ENCODE peak calls at places on chromosomes 4 and X, in seven cellular contexts. One of them, this sample, is unnamed.

GRCh38 chr4:152103181-152103901 is 342.5 kb upstream of the GATB start:
- DNase-seq in astrocyte of the spinal cord: no peak
- DNase-seq in GM12865: no peak
- DNase-seq in BJ: no peak
- DNase-seq in brain microvascular endothelial cell: no peak
- DNase-seq in foreskin fibroblast: no peak
- DNase-seq in bronchial epithelial cell: no peak
- DNase-seq in this sample: no peak

GRCh38 chr4:1728061-1728980 is 7.0 kb downstream of the TACC3 start:
- DNase-seq in astrocyte of the spinal cord: no peak
- DNase-seq in BJ: no peak
- DNase-seq in GM12865: no peak
- DNase-seq in brain microvascular endothelial cell: no peak
- DNase-seq in foreskin fibroblast: no peak
- DNase-seq in bronchial epithelial cell: no peak
- DNase-seq in this sample: no peak

GRCh38 chr4:72112514-72113156 is 80.8 kb downstream of the NPFFR2 start:
- DNase-seq in GM12865: peak
- DNase-seq in brain microvascular endothelial cell: peak
- DNase-seq in BJ: no peak
- DNase-seq in bronchial epithelial cell: peak
- DNase-seq in foreskin fibroblast: peak
- DNase-seq in astrocyte of the spinal cord: peak
- DNase-seq in this sample: peak

GRCh38 chr4:8856835-8857590 is 14.6 kb downstream of the HMX1 start:
- DNase-seq in BJ: no peak
- DNase-seq in astrocyte of the spinal cord: no peak
- DNase-seq in bronchial epithelial cell: no peak
- DNase-seq in GM12865: no peak
- DNase-seq in brain microvascular endothelial cell: no peak
- DNase-seq in foreskin fibroblast: no peak
- DNase-seq in this sample: no peak

GRCh38 chr4:126701756-126702155 is 931.0 kb upstream of the INTU start:
- DNase-seq in brain microvascular endothelial cell: peak
- DNase-seq in bronchial epithelial cell: peak
- DNase-seq in foreskin fibroblast: peak
- DNase-seq in astrocyte of the spinal cord: peak
- DNase-seq in GM12865: no peak
- DNase-seq in BJ: peak
- DNase-seq in this sample: peak

GRCh38 chrX:13092455-13092941 is 48.1 kb upstream of the FAM9C start:
- DNase-seq in astrocyte of the spinal cord: no peak
- DNase-seq in BJ: no peak
- DNase-seq in bronchial epithelial cell: no peak
- DNase-seq in brain microvascular endothelial cell: no peak
- DNase-seq in GM12865: peak
- DNase-seq in foreskin fibroblast: no peak
- DNase-seq in this sample: no peak

GRCh38 chrX:113892891-113893290 is 691.0 kb upstream of the HTR2C start:
- DNase-seq in astrocyte of the spinal cord: no peak
- DNase-seq in BJ: no peak
- DNase-seq in foreskin fibroblast: no peak
- DNase-seq in GM12865: no peak
- DNase-seq in bronchial epithelial cell: no peak
- DNase-seq in brain microvascular endothelial cell: no peak
- DNase-seq in this sample: no peak

GRCh38 chr4:72602396-72602795 is 33.4 kb upstream of the ADAMTS3 start:
- DNase-seq in foreskin fibroblast: no peak
- DNase-seq in brain microvascular endothelial cell: no peak
- DNase-seq in BJ: no peak
- DNase-seq in GM12865: no peak
- DNase-seq in astrocyte of the spinal cord: no peak
- DNase-seq in bronchial epithelial cell: peak
- DNase-seq in this sample: peak

DNA sequence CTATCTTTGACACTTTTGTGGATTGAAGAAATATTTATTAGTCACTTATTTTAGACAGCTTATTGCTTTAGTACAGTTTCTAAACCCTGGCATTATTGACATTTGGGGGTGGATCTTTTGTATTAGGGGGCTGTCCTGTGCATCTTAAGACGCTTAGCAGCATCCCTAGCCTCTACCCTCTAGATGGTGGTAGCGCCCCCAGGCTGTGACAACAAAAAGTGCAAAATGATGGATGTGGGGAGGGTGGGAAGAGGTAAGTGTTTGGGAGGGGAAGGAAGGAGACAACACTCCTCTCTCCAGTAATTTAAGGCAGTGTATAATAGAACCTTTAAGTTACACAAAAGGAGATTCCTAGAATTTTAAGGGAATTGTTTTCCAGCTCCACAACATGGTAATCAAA is 1210.6 kb downstream of the C4orf33 start:
- DNase-seq in GM12865: peak
- DNase-seq in brain microvascular endothelial cell: no peak
- DNase-seq in BJ: no peak
- DNase-seq in foreskin fibroblast: no peak
- DNase-seq in astrocyte of the spinal cord: no peak
- DNase-seq in bronchial epithelial cell: no peak
- DNase-seq in this sample: no peak
- TF ChIP-seq CTCF in GM12865: peak
- TF ChIP-seq CTCF in brain microvascular endothelial cell: peak
- TF ChIP-seq CTCF in BJ: no peak
- TF ChIP-seq CTCF in foreskin fibroblast: no peak
- TF ChIP-seq CTCF in astrocyte of the spinal cord: no peak
- TF ChIP-seq CTCF in bronchial epithelial cell: no peak
- TF ChIP-seq CTCF in this sample: peak

GRCh38 chrX:102599084-102599949 is at the start of gene ARMCX5:
- DNase-seq in bronchial epithelial cell: peak
- DNase-seq in foreskin fibroblast: peak
- DNase-seq in astrocyte of the spinal cord: peak
- DNase-seq in BJ: no peak
- DNase-seq in brain microvascular endothelial cell: peak
- DNase-seq in GM12865: peak
- DNase-seq in this sample: peak
- TF ChIP-seq CTCF in bronchial epithelial cell: peak
- TF ChIP-seq CTCF in foreskin fibroblast: no peak
- TF ChIP-seq CTCF in astrocyte of the spinal cord: no peak
- TF ChIP-seq CTCF in BJ: no peak
- TF ChIP-seq CTCF in brain microvascular endothelial cell: no peak
- TF ChIP-seq CTCF in GM12865: no peak
- TF ChIP-seq CTCF in this sample: no peak

DNA sequence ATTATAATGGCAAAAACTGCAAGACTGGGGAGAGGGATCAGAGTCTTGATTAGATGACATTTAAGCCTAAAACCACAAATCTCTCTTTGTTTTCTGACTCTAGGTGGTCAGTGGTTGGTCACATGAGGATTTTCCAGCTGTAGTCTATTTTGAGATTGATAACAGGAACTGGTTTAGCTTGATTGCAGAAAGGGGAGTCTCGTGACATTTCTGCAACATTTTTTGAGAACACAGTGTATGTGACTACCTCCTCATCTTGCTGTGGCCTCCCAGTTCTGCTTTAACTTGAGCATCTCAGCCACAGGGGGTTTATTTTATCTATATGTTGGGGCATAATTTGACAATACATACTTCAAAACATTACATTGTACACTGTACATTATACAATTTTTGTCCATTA is 726.4 kb upstream of the MAGEB2 start:
- DNase-seq in foreskin fibroblast: no peak
- DNase-seq in astrocyte of the spinal cord: no peak
- DNase-seq in bronchial epithelial cell: no peak
- DNase-seq in GM12865: peak
- DNase-seq in BJ: no peak
- DNase-seq in brain microvascular endothelial cell: no peak
- DNase-seq in this sample: no peak
- TF ChIP-seq CTCF in foreskin fibroblast: no peak
- TF ChIP-seq CTCF in astrocyte of the spinal cord: no peak
- TF ChIP-seq CTCF in bronchial epithelial cell: no peak
- TF ChIP-seq CTCF in GM12865: no peak
- TF ChIP-seq CTCF in BJ: no peak
- TF ChIP-seq CTCF in brain microvascular endothelial cell: no peak
- TF ChIP-seq CTCF in this sample: no peak

GRCh38 chr4:149897784-149898183 is 82.1 kb upstream of the IQCM start:
- DNase-seq in bronchial epithelial cell: peak
- DNase-seq in foreskin fibroblast: peak
- DNase-seq in brain microvascular endothelial cell: no peak
- DNase-seq in astrocyte of the spinal cord: peak
- DNase-seq in GM12865: peak
- DNase-seq in BJ: no peak
- DNase-seq in this sample: peak
- TF ChIP-seq CTCF in bronchial epithelial cell: peak
- TF ChIP-seq CTCF in foreskin fibroblast: no peak
- TF ChIP-seq CTCF in brain microvascular endothelial cell: peak
- TF ChIP-seq CTCF in astrocyte of the spinal cord: no peak
- TF ChIP-seq CTCF in GM12865: peak
- TF ChIP-seq CTCF in BJ: peak
- TF ChIP-seq CTCF in this sample: peak

DNA sequence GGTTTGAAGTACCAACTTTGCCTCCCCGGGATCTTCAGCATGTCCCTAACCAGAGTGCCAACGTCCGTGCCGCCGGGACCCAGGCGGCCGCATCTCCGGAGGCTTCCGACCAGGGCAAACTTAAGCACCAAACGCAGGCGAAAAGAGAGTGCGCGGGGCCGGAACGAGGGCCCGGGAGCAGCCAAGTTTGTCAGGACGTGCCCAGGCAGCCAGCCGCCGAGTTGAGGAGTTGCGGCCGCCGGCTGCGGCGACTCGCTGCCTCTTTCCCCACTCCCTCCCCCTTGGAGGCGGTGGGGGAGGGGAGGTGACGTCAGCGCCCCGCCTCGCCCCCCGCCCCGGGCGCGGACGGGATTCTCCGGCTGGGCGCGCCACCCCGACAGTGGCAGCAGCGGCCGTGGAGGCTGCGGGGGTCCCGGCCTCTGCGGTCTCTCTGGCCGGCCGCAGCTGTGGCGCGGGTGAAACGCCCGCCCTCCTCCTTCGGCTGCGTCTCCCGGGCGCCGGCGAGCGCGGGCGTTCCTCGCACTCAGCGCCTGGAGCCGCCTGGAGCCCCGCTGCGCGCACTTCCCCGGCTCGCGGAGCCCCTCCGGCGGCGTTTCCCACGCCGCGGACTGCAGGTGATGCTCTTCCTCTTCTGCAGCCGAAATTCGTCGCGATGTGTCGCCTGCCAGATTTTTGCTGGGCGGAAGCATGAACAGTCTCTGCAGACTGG is 2.9 kb upstream of the FAT1 start:
- DNase-seq in astrocyte of the spinal cord: peak
- DNase-seq in bronchial epithelial cell: peak
- DNase-seq in brain microvascular endothelial cell: peak
- DNase-seq in GM12865: no peak
- DNase-seq in foreskin fibroblast: peak
- DNase-seq in BJ: no peak
- DNase-seq in this sample: peak
- TF ChIP-seq CTCF in astrocyte of the spinal cord: peak
- TF ChIP-seq CTCF in bronchial epithelial cell: no peak
- TF ChIP-seq CTCF in brain microvascular endothelial cell: no peak
- TF ChIP-seq CTCF in GM12865: no peak
- TF ChIP-seq CTCF in foreskin fibroblast: no peak
- TF ChIP-seq CTCF in BJ: peak
- TF ChIP-seq CTCF in this sample: no peak

GRCh38 chr4:123127218-123127617 is 204.8 kb upstream of the NUDT6 start:
- DNase-seq in GM12865: no peak
- DNase-seq in brain microvascular endothelial cell: no peak
- DNase-seq in bronchial epithelial cell: peak
- DNase-seq in astrocyte of the spinal cord: peak
- DNase-seq in BJ: no peak
- DNase-seq in foreskin fibroblast: peak
- DNase-seq in this sample: peak
- TF ChIP-seq CTCF in GM12865: no peak
- TF ChIP-seq CTCF in brain microvascular endothelial cell: no peak
- TF ChIP-seq CTCF in bronchial epithelial cell: no peak
- TF ChIP-seq CTCF in astrocyte of the spinal cord: peak
- TF ChIP-seq CTCF in BJ: no peak
- TF ChIP-seq CTCF in foreskin fibroblast: no peak
- TF ChIP-seq CTCF in this sample: peak

GRCh38 chrX:144681501-144681900 is 565.8 kb upstream of the SPANXN1 start:
- DNase-seq in brain microvascular endothelial cell: peak
- DNase-seq in bronchial epithelial cell: no peak
- DNase-seq in astrocyte of the spinal cord: peak
- DNase-seq in foreskin fibroblast: no peak
- DNase-seq in BJ: no peak
- DNase-seq in GM12865: no peak
- DNase-seq in this sample: peak

GRCh38 chrX:144683247-144683646 is 564.1 kb upstream of the SPANXN1 start:
- DNase-seq in bronchial epithelial cell: no peak
- DNase-seq in BJ: no peak
- DNase-seq in foreskin fibroblast: no peak
- DNase-seq in brain microvascular endothelial cell: no peak
- DNase-seq in astrocyte of the spinal cord: no peak
- DNase-seq in GM12865: no peak
- DNase-seq in this sample: no peak
- TF ChIP-seq CTCF in bronchial epithelial cell: no peak
- TF ChIP-seq CTCF in BJ: no peak
- TF ChIP-seq CTCF in foreskin fibroblast: no peak
- TF ChIP-seq CTCF in brain microvascular endothelial cell: no peak
- TF ChIP-seq CTCF in astrocyte of the spinal cord: no peak
- TF ChIP-seq CTCF in GM12865: no peak
- TF ChIP-seq CTCF in this sample: no peak

GRCh38 chr4:16192631-16193483 is 33.4 kb downstream of the TAPT1 start:
- DNase-seq in bronchial epithelial cell: no peak
- DNase-seq in astrocyte of the spinal cord: no peak
- DNase-seq in brain microvascular endothelial cell: no peak
- DNase-seq in foreskin fibroblast: no peak
- DNase-seq in BJ: no peak
- DNase-seq in GM12865: no peak
- DNase-seq in this sample: no peak
- TF ChIP-seq CTCF in bronchial epithelial cell: no peak
- TF ChIP-seq CTCF in astrocyte of the spinal cord: no peak
- TF ChIP-seq CTCF in brain microvascular endothelial cell: no peak
- TF ChIP-seq CTCF in foreskin fibroblast: no peak
- TF ChIP-seq CTCF in BJ: no peak
- TF ChIP-seq CTCF in GM12865: no peak
- TF ChIP-seq CTCF in this sample: no peak